ENCODE peak calls at places on chromosomes 13 and 19, in seven cellular contexts. L is brain microvascular endothelial cell, F is DND-41, K is epithelial cell of esophagus, C is Peyer's patch, P is hepatic stellate cell, H is fibroblast of pulmonary artery. A is an unnamed sample.

GRCh38 chr13:100581504-100581903 is 7.1 kb downstream of the GGACT start:
- DNase-seq in L (no peak), F (no peak), K (no peak), C (no peak), P (no peak), H (no peak), A (no peak)

GRCh38 chr19:5057860-5058259 is 88.9 kb downstream of the KDM4B start:
- DNase-seq in L (no peak), F (no peak), K (peak), C (no peak), P (peak), H (peak), A (no peak)

GRCh38 chr13:40016953-40017660 is 361.6 kb downstream of the COG6 start:
- DNase-seq in L (no peak), F (no peak), K (no peak), C (no peak), P (no peak), H (no peak), A (no peak)

GRCh38 chr13:24512208-24513068 is at the start of gene PARP4:
- DNase-seq in L (peak), F (peak), K (peak), C (peak), P (peak), H (peak), A (peak)

GRCh38 chr13:75636339-75637095 is 387 bp downstream of the LMO7 start:
- DNase-seq in L (no peak), F (no peak), K (peak), C (peak), P (peak), H (peak), A (no peak)

GRCh38 chr19:49331616-49332055 is 3.6 kb upstream of the CD37 start:
- DNase-seq in L (peak), F (peak), K (peak), C (peak), P (peak), H (peak), A (peak)

GRCh38 chr19:16223746-16224145 is 26.0 kb downstream of the AP1M1 start:
- DNase-seq in L (no peak), F (no peak), K (no peak), C (peak), P (no peak), H (no peak), A (no peak)

GRCh38 chr19:32336259-32337111 is 8.9 kb upstream of the ZNF507 start:
- DNase-seq in L (peak), F (no peak), K (peak), C (no peak), P (peak), H (peak), A (no peak)

GRCh38 chr19:6811906-6812305 is 39.4 kb downstream of the VAV1 start:
- DNase-seq in L (peak), F (peak), K (peak), C (no peak), P (peak), H (peak), A (peak)

GRCh38 chr19:49793561-49793840 is 19.6 kb downstream of the FUZ start:
- DNase-seq in L (no peak), F (no peak), K (peak), C (peak), P (peak), H (no peak), A (no peak)

GRCh38 chr13:20161275-20161950 is 561 bp upstream of the GJA3 start:
- DNase-seq in L (no peak), F (no peak), K (no peak), C (peak), P (no peak), H (no peak), A (no peak)

GRCh38 chr19:1261863-1262686 is 7.1 kb upstream of the CIRBP start:
- DNase-seq in L (no peak), F (no peak), K (peak), C (peak), P (no peak), H (no peak), A (no peak)

GRCh38 chr13:39415403-39415802 is 187.6 kb downstream of the LHFPL6 start:
- DNase-seq in L (no peak), F (no peak), K (peak), C (no peak), P (peak), H (peak), A (peak)

GRCh38 chr13:101552797-101553196 is 100.3 kb downstream of the ITGBL1 start:
- DNase-seq in L (peak), F (no peak), K (peak), C (no peak), P (no peak), H (peak), A (no peak)

GRCh38 chr13:24654741-24655140 is 25.5 kb upstream of the ATP12A start:
- DNase-seq in L (peak), F (no peak), K (no peak), C (no peak), P (peak), H (peak), A (no peak)

GRCh38 chr13:110897024-110897423 is 17.8 kb downstream of the ANKRD10 start:
- DNase-seq in L (no peak), F (no peak), K (no peak), C (no peak), P (no peak), H (no peak), A (no peak)

GRCh38 chr13:89432997-89433396 is 1761.8 kb downstream of the SLITRK5 start:
- DNase-seq in L (no peak), F (no peak), K (no peak), C (no peak), P (no peak), H (no peak), A (no peak)

GRCh38 chr13:102183509-102184182 is 218.2 kb downstream of the FGF14 start:
- DNase-seq in L (no peak), F (no peak), K (no peak), C (no peak), P (no peak), H (no peak), A (no peak)

GRCh38 chr13:112931028-112931934 is 37.7 kb upstream of the MCF2L start:
- DNase-seq in L (peak), F (no peak), K (peak), C (peak), P (peak), H (peak), A (peak)

GRCh38 chr19:57769345-57770131 is at the start of gene ZNF586:
- DNase-seq in L (peak), F (peak), K (peak), C (peak), P (peak), H (peak), A (no peak)

GRCh38 chr13:27188239-27188638 is 16.6 kb upstream of the USP12 start:
- DNase-seq in L (no peak), F (no peak), K (no peak), C (no peak), P (no peak), H (no peak), A (no peak)

GRCh38 chr13:50679321-50679720 is 164.2 kb downstream of the DLEU7 start:
- DNase-seq in L (peak), F (no peak), K (no peak), C (no peak), P (no peak), H (peak), A (no peak)

GRCh38 chr19:1680976-1681375 is 28.6 kb upstream of the TCF3 start:
- DNase-seq in L (no peak), F (no peak), K (no peak), C (no peak), P (no peak), H (no peak), A (no peak)

GRCh38 chr13:87536499-87536898 is 134.7 kb upstream of the SLITRK5 start:
- DNase-seq in L (no peak), F (no peak), K (no peak), C (no peak), P (no peak), H (no peak), A (no peak)

A was measured in HAP-1.